ENCODE peak calls at places on chromosomes 12 and 14, in seven cellular contexts. E is nephron progenitor cell, B is AG09309, I is left kidney, J is HEK293T, Q is transverse colon, L is mucosa of gallbladder. F is an unnamed sample.

GRCh38 chr12:93126069-93126474 is 197.0 kb upstream of the EEA1 start:
- DNase-seq in I (no peak), E (no peak), B (no peak), J (no peak), Q (no peak), L (no peak), F (no peak)

GRCh38 chr14:74582910-74583581 is 29.0 kb downstream of the LTBP2 start:
- DNase-seq in L (no peak), J (no peak), Q (no peak), I (peak; percentile 24), B (no peak), E (no peak), F (no peak)

GRCh38 chr14:90383731-90384542 is 12.9 kb upstream of the CALM1 start:
- DNase-seq in L (peak; percentile 62), J (peak; percentile 45), B (no peak), Q (peak; percentile 65), I (peak; percentile 84), E (peak; percentile 66), F (peak; percentile 35)

GRCh38 chr14:36281309-36281708 is 39.1 kb downstream of the MBIP start:
- DNase-seq in Q (no peak), I (peak; percentile 16), J (no peak), L (no peak), E (no peak), B (no peak), F (no peak)

GRCh38 chr12:128052341-128052740 is 214.6 kb upstream of the TMEM132C start:
- DNase-seq in I (no peak), E (no peak), L (no peak), J (no peak), B (no peak), Q (no peak), F (no peak)

GRCh38 chr12:125968413-125968812 is 903.2 kb downstream of the AACS start:
- DNase-seq in I (no peak), J (no peak), B (no peak), E (no peak), Q (no peak), L (no peak), F (no peak)

GRCh38 chr12:111215891-111216290 is 153.0 kb downstream of the PHETA1 start:
- DNase-seq in L (no peak), B (no peak), E (no peak), Q (no peak), J (no peak), I (no peak), F (no peak)

GRCh38 chr12:57727758-57728395 is 10.7 kb downstream of the AGAP2 start:
- DNase-seq in Q (no peak), J (no peak), I (peak; percentile 68), B (no peak), E (peak; percentile 71), L (no peak), F (peak; percentile 85)

GRCh38 chr12:93833946-93834345 is 156.8 kb downstream of the CRADD start:
- DNase-seq in I (no peak), E (no peak), Q (no peak), J (no peak), B (no peak), L (no peak), F (no peak)

GRCh38 chr12:27285395-27285794 is 41.3 kb downstream of the STK38L start:
- DNase-seq in I (no peak), J (no peak), B (no peak), Q (no peak), L (no peak), E (no peak), F (peak; percentile 24)

GRCh38 chr14:99513183-99513694 is 32.0 kb downstream of the CCNK start:
- DNase-seq in J (no peak), I (no peak), B (no peak), E (no peak), L (no peak), Q (no peak), F (no peak)

GRCh38 chr12:72330291-72330690 is 58.1 kb downstream of the TRHDE start:
- DNase-seq in B (peak; percentile 50), E (peak; percentile 65), L (no peak), Q (no peak), I (peak; percentile 97), J (peak; percentile 38), F (peak; percentile 33)

GRCh38 chr12:50928392-50928791 is 24.0 kb upstream of the HIGD1C start:
- DNase-seq in B (no peak), I (no peak), L (no peak), E (no peak), J (no peak), Q (no peak), F (no peak)

GRCh38 chr12:12508612-12509011 is 54.1 kb downstream of the DUSP16 start:
- DNase-seq in J (no peak), Q (no peak), E (no peak), I (no peak), B (no peak), L (no peak), F (no peak)

GRCh38 chr14:60845523-60845922 is 111.0 kb downstream of the MNAT1 start:
- DNase-seq in B (no peak), L (no peak), J (no peak), E (no peak), I (no peak), Q (no peak), F (no peak)

GRCh38 chr14:41986726-41987125 is 380.1 kb downstream of the LRFN5 start:
- DNase-seq in E (no peak), I (no peak), B (no peak), J (no peak), Q (no peak), L (no peak), F (no peak)

GRCh38 chr14:99476864-99477263 is 3.8 kb downstream of the SETD3 start:
- DNase-seq in I (no peak), Q (no peak), J (no peak), E (no peak), L (no peak), B (no peak), F (no peak)

GRCh38 chr12:49667319-49668090 is 39.7 kb downstream of the FMNL3 start:
- DNase-seq in J (no peak), I (no peak), E (no peak), B (no peak), Q (no peak), L (no peak), F (no peak)

F was measured in iPS-NIHi11.